ENCODE peak calls at places on chromosome 21, in eight cellular contexts. Z is glutamatergic neuron; P is RWPE1; H is cardiac fibroblast; C is fibroblast of villous mesenchyme; B is CD8-positive, alpha-beta T cell; Y is mammary epithelial cell; I is GM13977. O is an unnamed sample.

GRCh38 chr21:42315296-42315891 is at the start of gene TFF3:
- DNase-seq in Z (no peak), P (no peak), H (no peak), C (no peak), B (no peak), Y (no peak), I (no peak), O (no peak)

GRCh38 chr21:35394634-35395369 is 345.7 kb upstream of the RUNX1 start:
- DNase-seq in Z (no peak), P (no peak), H (peak), C (no peak), B (no peak), Y (peak), I (no peak), O (no peak)

GRCh38 chr21:22120616-22121266 is 1122.5 kb downstream of the NCAM2 start:
- DNase-seq in Z (no peak), P (no peak), H (peak), C (no peak), B (no peak), Y (no peak), I (no peak), O (no peak)

GRCh38 chr21:44614961-44615391 is 3.1 kb downstream of the KRTAP10-8 start:
- DNase-seq in Z (no peak), P (no peak), H (no peak), C (no peak), B (no peak), Y (no peak), I (no peak), O (no peak)

GRCh38 chr21:31136891-31137290 is 98.6 kb upstream of the KRTAP19-8 start:
- DNase-seq in Z (no peak), P (no peak), H (peak), C (no peak), B (no peak), Y (no peak), I (peak), O (no peak)

GRCh38 chr21:27275294-27275927 is 308.5 kb upstream of the ADAMTS5 start:
- DNase-seq in Z (no peak), P (peak), H (peak), C (peak), B (no peak), Y (peak), I (no peak), O (no peak)

GRCh38 chr21:14759285-14759684 is 213.2 kb upstream of the SAMSN1 start:
- DNase-seq in Z (no peak), P (no peak), H (no peak), C (no peak), B (no peak), Y (no peak), I (no peak), O (no peak)

GRCh38 chr21:41973427-41973831 is 19.6 kb upstream of the C2CD2 start:
- DNase-seq in Z (no peak), P (peak), H (no peak), C (no peak), B (no peak), Y (no peak), I (no peak), O (no peak)

GRCh38 chr21:42125571-42126544 is 54.7 kb downstream of the UMODL1 start:
- DNase-seq in Z (no peak), P (no peak), H (peak), C (peak), B (no peak), Y (no peak), I (no peak), O (no peak)

GRCh38 chr21:20996421-20997307 is 1.5 kb upstream of the NCAM2 start:
- DNase-seq in Z (peak), P (no peak), H (peak), C (peak), B (no peak), Y (no peak), I (no peak), O (no peak)

GRCh38 chr21:17819878-17820232 is 699 bp upstream of the C21orf91 start:
- DNase-seq in Z (peak), P (peak), H (no peak), C (no peak), B (no peak), Y (no peak), I (peak), O (peak)

GRCh38 chr21:35172231-35172630 is 123.1 kb upstream of the RUNX1 start:
- DNase-seq in Z (no peak), P (no peak), H (no peak), C (no peak), B (no peak), Y (no peak), I (no peak), O (no peak)

GRCh38 chr21:41678016-41678935 is 88.6 kb downstream of the RIPK4 start:
- DNase-seq in Z (no peak), P (peak), H (peak), C (no peak), B (no peak), Y (peak), I (no peak), O (no peak)

GRCh38 chr21:35226960-35227741 is 178.0 kb upstream of the RUNX1 start:
- DNase-seq in Z (no peak), P (no peak), H (no peak), C (no peak), B (peak), Y (no peak), I (peak), O (no peak)

GRCh38 chr21:33088384-33088783 is 18.4 kb downstream of the OLIG1 start:
- DNase-seq in Z (no peak), P (no peak), H (no peak), C (no peak), B (no peak), Y (no peak), I (no peak), O (no peak)

GRCh38 chr21:44617071-44617501 is 5.2 kb downstream of the KRTAP10-8 start:
- DNase-seq in Z (peak), P (no peak), H (no peak), C (no peak), B (no peak), Y (no peak), I (no peak), O (no peak)

GRCh38 chr21:17793675-17794123 is 25.5 kb downstream of the C21orf91 start:
- DNase-seq in Z (no peak), P (no peak), H (peak), C (peak), B (no peak), Y (no peak), I (no peak), O (no peak)

GRCh38 chr21:34877485-34878128 is 171.5 kb downstream of the RUNX1 start:
- DNase-seq in Z (no peak), P (peak), H (no peak), C (no peak), B (no peak), Y (no peak), I (no peak), O (no peak)

GRCh38 chr21:23968008-23968407 is 1639.3 kb downstream of the MRPL39 start:
- DNase-seq in Z (no peak), P (no peak), H (no peak), C (no peak), B (no peak), Y (no peak), I (no peak), O (no peak)

GRCh38 chr21:18298228-18298627 is 53.6 kb downstream of the CHODL start:
- DNase-seq in Z (no peak), P (no peak), H (no peak), C (no peak), B (no peak), Y (no peak), I (no peak), O (no peak)

GRCh38 chr21:27833298-27833697 is 866.4 kb upstream of the ADAMTS5 start:
- DNase-seq in Z (no peak), P (no peak), H (no peak), C (no peak), B (no peak), Y (no peak), I (no peak), O (no peak)

GRCh38 chr21:33550772-33551660 is 8.2 kb downstream of the SON start:
- DNase-seq in Z (no peak), P (no peak), H (no peak), C (no peak), B (no peak), Y (no peak), I (no peak), O (no peak)

GRCh38 chr21:32584472-32584871 is 851 bp downstream of the TCP10L start:
- DNase-seq in Z (no peak), P (no peak), H (no peak), C (no peak), B (no peak), Y (no peak), I (no peak), O (no peak)

GRCh38 chr21:21283810-21284209 is 285.6 kb downstream of the NCAM2 start:
- DNase-seq in Z (no peak), P (no peak), H (no peak), C (no peak), B (no peak), Y (no peak), I (no peak), O (no peak)

GRCh38 chr21:17514124-17514481 is 1.3 kb downstream of the CXADR start:
- DNase-seq in Z (no peak), P (peak), H (peak), C (no peak), B (no peak), Y (peak), I (no peak), O (no peak)

GRCh38 chr21:27536319-27536718 is 569.4 kb upstream of the ADAMTS5 start:
- DNase-seq in Z (no peak), P (no peak), H (peak), C (peak), B (no peak), Y (peak), I (no peak), O (no peak)

GRCh38 chr21:35163381-35163780 is 114.3 kb upstream of the RUNX1 start:
- DNase-seq in Z (no peak), P (peak), H (peak), C (peak), B (no peak), Y (peak), I (no peak), O (no peak)

GRCh38 chr21:44337941-44338895 is 972 bp downstream of the CFAP410 start:
- DNase-seq in Z (peak), P (peak), H (peak), C (peak), B (peak), Y (peak), I (peak), O (peak)

GRCh38 chr21:18350216-18350615 is 53.4 kb downstream of the TMPRSS15 start:
- DNase-seq in Z (no peak), P (no peak), H (no peak), C (no peak), B (no peak), Y (no peak), I (no peak), O (no peak)

DNA sequence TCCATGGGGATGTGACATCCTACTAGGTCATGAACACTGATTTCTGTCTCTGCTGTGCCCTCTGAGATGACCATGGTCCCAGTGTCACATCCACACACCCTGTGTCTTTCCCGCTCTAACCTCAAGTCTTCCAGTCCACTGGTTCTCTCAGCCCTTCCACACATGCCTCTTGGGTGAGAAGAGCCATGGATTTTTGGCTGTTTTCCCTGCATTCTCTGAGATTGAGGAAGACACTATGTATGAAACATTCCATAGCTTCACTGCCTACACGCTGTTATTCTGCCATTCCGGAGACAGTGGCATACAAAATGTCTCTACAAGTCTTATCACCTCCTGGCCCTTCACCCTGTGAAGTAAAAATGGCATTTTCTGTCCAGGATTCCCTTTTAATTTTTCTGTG is 247.3 kb downstream of the BACH1 start:
- DNase-seq in Z (no peak), P (no peak), H (no peak), C (no peak), B (no peak), Y (no peak), I (no peak), O (no peak)
- TF ChIP-seq CTCF in Z (no peak), P (no peak), H (no peak), C (no peak), B (no peak), Y (no peak), I (no peak), O (no peak)

GRCh38 chr21:37458669-37459276 is 92.2 kb downstream of the DYRK1A start:
- DNase-seq in Z (no peak), P (no peak), H (no peak), C (no peak), B (no peak), Y (no peak), I (no peak), O (no peak)

GRCh38 chr21:37459575-37459974 is 93.0 kb downstream of the DYRK1A start:
- DNase-seq in Z (no peak), P (peak), H (peak), C (peak), B (no peak), Y (no peak), I (no peak), O (no peak)

GRCh38 chr21:37461494-37461893 is 94.9 kb downstream of the DYRK1A start:
- DNase-seq in Z (no peak), P (no peak), H (peak), C (peak), B (no peak), Y (no peak), I (peak), O (peak)

GRCh38 chr21:37462087-37462861 is 95.7 kb downstream of the DYRK1A start:
- DNase-seq in Z (no peak), P (no peak), H (no peak), C (no peak), B (no peak), Y (no peak), I (no peak), O (no peak)

GRCh38 chr21:37460196-37460595 is 93.6 kb downstream of the DYRK1A start:
- DNase-seq in Z (peak), P (no peak), H (no peak), C (no peak), B (no peak), Y (no peak), I (no peak), O (no peak)
- TF ChIP-seq CTCF in Z (no peak), P (no peak), H (peak), C (no peak), B (no peak), Y (no peak), I (no peak), O (no peak)

GRCh38 chr21:45640888-45641479 is 2.5 kb upstream of the PCBP3 start:
- DNase-seq in Z (peak), P (peak), H (peak), C (peak), B (no peak), Y (no peak), I (peak), O (no peak)
- TF ChIP-seq CTCF in Z (no peak), P (no peak), H (peak), C (peak), B (no peak), Y (no peak), I (no peak), O (no peak)

DNA sequence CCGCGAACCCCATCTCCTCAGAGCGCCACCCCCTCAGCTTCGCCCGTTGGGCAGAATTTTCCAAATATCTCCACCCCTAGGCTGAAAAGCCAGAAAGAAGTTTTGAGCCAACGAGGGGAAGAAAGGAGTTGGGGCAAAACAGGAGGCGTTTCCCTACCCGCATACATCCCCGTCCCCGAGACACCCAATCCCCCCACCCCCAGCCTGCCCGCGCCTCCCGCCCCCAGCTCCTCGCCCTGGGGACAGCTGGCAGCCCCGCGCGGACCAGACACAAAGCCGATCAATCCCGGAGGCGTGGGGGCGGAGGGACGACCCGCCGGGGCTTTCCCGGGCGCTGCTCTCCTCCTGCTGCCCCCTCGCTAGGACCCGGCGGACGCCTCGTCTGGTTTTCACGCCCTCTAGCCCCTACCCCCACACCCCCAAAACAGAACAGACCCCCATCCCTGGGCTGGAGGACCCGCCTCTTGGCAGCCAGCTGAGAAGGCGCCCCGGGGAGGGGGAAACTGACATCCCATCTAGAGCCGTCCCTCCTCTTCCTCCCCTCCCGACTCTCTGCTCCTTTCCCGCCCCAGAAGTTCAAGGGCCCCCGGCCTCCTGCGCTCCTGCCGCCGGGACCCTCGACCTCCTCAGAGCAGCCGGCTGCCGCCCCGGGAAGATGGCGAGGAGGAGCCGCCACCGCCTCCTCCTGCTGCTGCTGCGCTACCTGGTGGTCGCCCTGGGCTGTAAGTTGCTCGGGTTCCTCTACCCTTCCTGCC is at the start of gene JAM2:
- DNase-seq in Z (peak), P (no peak), H (no peak), C (peak), B (peak), Y (no peak), I (peak), O (peak)
- TF ChIP-seq CTCF in Z (no peak), P (no peak), H (peak), C (no peak), B (no peak), Y (no peak), I (peak), O (peak)

GRCh38 chr21:36429672-36430546 is 44.7 kb downstream of the CHAF1B start:
- DNase-seq in Z (peak), P (peak), H (peak), C (peak), B (peak), Y (peak), I (peak), O (peak)
- TF ChIP-seq CTCF in Z (no peak), P (no peak), H (no peak), C (peak), B (no peak), Y (no peak), I (peak), O (no peak)

GRCh38 chr21:38669186-38669585 is 136.5 kb upstream of the ETS2 start:
- DNase-seq in Z (no peak), P (peak), H (peak), C (peak), B (no peak), Y (peak), I (no peak), O (peak)
- TF ChIP-seq CTCF in Z (no peak), P (peak), H (peak), C (peak), B (no peak), Y (peak), I (peak), O (peak)

DNA sequence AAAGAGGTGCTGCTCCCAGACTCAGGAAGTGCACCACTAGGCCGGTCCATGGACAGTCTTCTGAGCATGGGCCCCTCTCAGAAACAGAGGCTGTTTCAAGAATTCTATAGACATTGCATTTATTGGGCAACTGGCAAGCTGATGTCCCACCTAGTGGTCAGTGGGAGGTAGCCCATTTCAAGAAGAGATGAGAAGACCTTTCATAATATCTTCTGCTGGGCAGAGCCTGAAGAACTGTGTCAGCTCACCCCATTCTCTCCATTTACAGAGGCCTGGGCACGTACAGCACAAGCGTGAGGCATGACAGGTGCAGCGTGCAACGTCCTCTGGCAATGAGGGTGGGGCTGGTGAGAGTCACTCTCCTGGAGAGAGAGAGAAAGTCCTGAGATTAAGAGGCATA is 216.0 kb downstream of the DYRK1A start:
- DNase-seq in Z (no peak), P (peak), H (peak), C (peak), B (peak), Y (peak), I (peak), O (peak)
- TF ChIP-seq CTCF in Z (peak), P (peak), H (peak), C (peak), B (no peak), Y (peak), I (peak), O (peak)

O was measured in GM10248.